ENCODE peak calls at places on chromosomes 13 and 19, in five cellular contexts. T is stimulated activated naive CD4-positive, alpha-beta T cell; G is activated naive CD8-positive, alpha-beta T cell treated with anti-CD3 and anti-CD28 coated beads, Interleukin-2, amount 50 U/mL, for 24 hours; N is neural crest cell; S is NCI-H774. A is an unnamed sample.

GRCh38 chr13:97429681-97430081 is 4.3 kb upstream of the RAP2A start:
- DNase-seq in S (no peak), G (no peak), T (no peak), N (no peak), A (no peak)

GRCh38 chr13:73741742-73742141 is 392.5 kb downstream of the KLF12 start:
- DNase-seq in S (no peak), T (no peak), N (no peak), G (no peak), A (no peak)

GRCh38 chr19:15324791-15325519 is 7.4 kb downstream of the BRD4 start:
- DNase-seq in N (no peak), G (no peak), S (no peak), T (no peak), A (no peak)

GRCh38 chr19:33098023-33098652 is 17.2 kb downstream of the GPATCH1 start:
- DNase-seq in S (no peak), G (no peak), N (no peak), T (no peak), A (no peak)

GRCh38 chr19:3270908-3271307 is 46.4 kb downstream of the CELF5 start:
- DNase-seq in T (no peak), S (peak; percentile 3), G (peak; percentile 50), N (peak; percentile 62), A (peak; percentile 66)

GRCh38 chr13:34001357-34001756 is 183.4 kb downstream of the RFC3 start:
- DNase-seq in S (no peak), G (no peak), N (no peak), T (no peak), A (no peak)

GRCh38 chr13:98690348-98691041 is 62.0 kb downstream of the SLC15A1 start:
- DNase-seq in S (no peak), N (no peak), T (no peak), G (no peak), A (peak; percentile 31)

GRCh38 chr13:71979616-71980015 is 112.6 kb upstream of the DACH1 start:
- DNase-seq in T (no peak), G (no peak), S (no peak), N (no peak), A (peak; percentile 8)

GRCh38 chr19:28705008-28705407 is 507.9 kb downstream of the UQCRFS1 start:
- DNase-seq in N (no peak), T (no peak), G (no peak), S (no peak), A (no peak)

GRCh38 chr19:17163652-17164051 is 51.5 kb upstream of the USE1 start:
- DNase-seq in N (no peak), T (no peak), S (no peak), G (no peak), A (no peak)

GRCh38 chr19:17136026-17136425 is 60.4 kb downstream of the MYO9B start:
- DNase-seq in N (no peak), G (no peak), T (no peak), S (no peak), A (no peak)

GRCh38 chr13:34207334-34207733 is 389.4 kb downstream of the RFC3 start:
- DNase-seq in S (no peak), T (no peak), N (no peak), G (no peak), A (no peak)

GRCh38 chr19:2307518-2308012 is 389 bp downstream of the LINGO3 start:
- DNase-seq in T (no peak), G (no peak), N (no peak), S (no peak), A (peak; percentile 6)

GRCh38 chr19:47608908-47609879 is at the start of gene BICRA:
- DNase-seq in T (peak; percentile 84), S (peak; percentile 78), N (peak; percentile 72), G (peak; percentile 84), A (peak; percentile 91)

GRCh38 chr13:83377486-83377885 is 504.8 kb downstream of the SLITRK1 start:
- DNase-seq in T (no peak), G (no peak), N (no peak), S (no peak), A (no peak)

GRCh38 chr13:33633701-33634525 is 184.0 kb upstream of the RFC3 start:
- DNase-seq in G (no peak), S (no peak), T (no peak), N (peak; percentile 12), A (no peak)

GRCh38 chr19:5086725-5087439 is 118.0 kb downstream of the KDM4B start:
- DNase-seq in G (no peak), S (no peak), N (no peak), T (no peak), A (peak; percentile 52)

GRCh38 chr13:111663505-111663904 is 343.1 kb downstream of the TEX29 start:
- DNase-seq in N (no peak), S (no peak), G (no peak), T (no peak), A (no peak)

GRCh38 chr13:32734511-32734910 is 148.3 kb downstream of the PDS5B start:
- DNase-seq in G (peak; percentile 5), S (no peak), T (no peak), N (no peak), A (peak; percentile 43)

GRCh38 chr19:41821003-41821735 is 23.3 kb downstream of the LYPD4 start:
- DNase-seq in G (peak; percentile 37), T (peak; percentile 20), N (peak; percentile 14), S (peak; percentile 50), A (peak; percentile 55)

GRCh38 chr19:46878613-46879375 is 18.0 kb downstream of the ARHGAP35 start:
- DNase-seq in N (no peak), G (no peak), S (no peak), T (no peak), A (no peak)

GRCh38 chr13:93480553-93481106 is 254.0 kb downstream of the GPC6 start:
- DNase-seq in S (no peak), G (no peak), T (no peak), N (no peak), A (no peak)

GRCh38 chr13:48000559-48001126 is 430 bp downstream of the SUCLA2 start:
- DNase-seq in T (no peak), S (no peak), N (no peak), G (no peak), A (no peak)

GRCh38 chr13:24822640-24823039 is 58.7 kb downstream of the RNF17 start:
- DNase-seq in G (no peak), T (no peak), N (no peak), S (no peak), A (no peak)

GRCh38 chr13:98200211-98200878 is 23.3 kb upstream of the RNF113B start:
- DNase-seq in T (no peak), S (no peak), N (no peak), G (no peak), A (no peak)